ENCODE peak calls at places on chromosome 5, in ten cellular contexts. One of them, this sample, is unnamed.

GRCh38 chr5:96483878-96484277 is 50.8 kb upstream of the PCSK1 start:
- DNase-seq in IMR-90: peak
- DNase-seq in MCF 10A: peak
- DNase-seq in osteocyte: no peak
- DNase-seq in GM20000: peak
- DNase-seq in WTC11: peak
- DNase-seq in cardiac muscle cell: peak
- DNase-seq in Peyer's patch: no peak
- DNase-seq in chondrocyte: no peak
- DNase-seq in Caco-2: peak
- DNase-seq in this sample: peak

GRCh38 chr5:175710361-175710760 is 52.5 kb downstream of the HRH2 start:
- DNase-seq in GM20000: no peak
- DNase-seq in MCF 10A: no peak
- DNase-seq in IMR-90: no peak
- DNase-seq in cardiac muscle cell: no peak
- DNase-seq in osteocyte: no peak
- DNase-seq in Caco-2: peak
- DNase-seq in Peyer's patch: peak
- DNase-seq in chondrocyte: no peak
- DNase-seq in WTC11: peak
- DNase-seq in this sample: no peak

GRCh38 chr5:153704110-153704509 is 213.6 kb downstream of the GRIA1 start:
- DNase-seq in Caco-2: no peak
- DNase-seq in chondrocyte: no peak
- DNase-seq in Peyer's patch: no peak
- DNase-seq in GM20000: no peak
- DNase-seq in MCF 10A: no peak
- DNase-seq in osteocyte: no peak
- DNase-seq in IMR-90: no peak
- DNase-seq in WTC11: no peak
- DNase-seq in cardiac muscle cell: no peak
- DNase-seq in this sample: no peak

GRCh38 chr5:151125421-151125820 is 32.2 kb downstream of the ANXA6 start:
- DNase-seq in chondrocyte: no peak
- DNase-seq in WTC11: no peak
- DNase-seq in GM20000: peak
- DNase-seq in osteocyte: no peak
- DNase-seq in IMR-90: no peak
- DNase-seq in cardiac muscle cell: no peak
- DNase-seq in MCF 10A: no peak
- DNase-seq in Peyer's patch: no peak
- DNase-seq in Caco-2: no peak
- DNase-seq in this sample: no peak

GRCh38 chr5:68086857-68087256 is 128.7 kb upstream of the PIK3R1 start:
- DNase-seq in IMR-90: peak
- DNase-seq in osteocyte: no peak
- DNase-seq in chondrocyte: no peak
- DNase-seq in MCF 10A: no peak
- DNase-seq in Peyer's patch: no peak
- DNase-seq in Caco-2: no peak
- DNase-seq in WTC11: no peak
- DNase-seq in GM20000: no peak
- DNase-seq in cardiac muscle cell: peak
- DNase-seq in this sample: no peak

GRCh38 chr5:74042559-74043357 is 416.8 kb downstream of the ARHGEF28 start:
- DNase-seq in osteocyte: no peak
- DNase-seq in GM20000: no peak
- DNase-seq in IMR-90: peak
- DNase-seq in MCF 10A: peak
- DNase-seq in cardiac muscle cell: peak
- DNase-seq in chondrocyte: no peak
- DNase-seq in Peyer's patch: no peak
- DNase-seq in Caco-2: no peak
- DNase-seq in WTC11: no peak
- DNase-seq in this sample: no peak

GRCh38 chr5:149561848-149562247 is 10.6 kb upstream of the CSNK1A1 start:
- DNase-seq in cardiac muscle cell: peak
- DNase-seq in osteocyte: no peak
- DNase-seq in IMR-90: peak
- DNase-seq in MCF 10A: peak
- DNase-seq in Caco-2: no peak
- DNase-seq in Peyer's patch: no peak
- DNase-seq in chondrocyte: no peak
- DNase-seq in WTC11: no peak
- DNase-seq in GM20000: no peak
- DNase-seq in this sample: no peak

GRCh38 chr5:165138261-165138660 is 1632.8 kb downstream of the MAT2B start:
- DNase-seq in osteocyte: no peak
- DNase-seq in chondrocyte: no peak
- DNase-seq in Caco-2: no peak
- DNase-seq in MCF 10A: no peak
- DNase-seq in cardiac muscle cell: no peak
- DNase-seq in GM20000: no peak
- DNase-seq in IMR-90: no peak
- DNase-seq in WTC11: no peak
- DNase-seq in Peyer's patch: no peak
- DNase-seq in this sample: no peak

GRCh38 chr5:106880656-106881055 is 790.1 kb downstream of the EFNA5 start:
- DNase-seq in GM20000: no peak
- DNase-seq in osteocyte: no peak
- DNase-seq in chondrocyte: no peak
- DNase-seq in Peyer's patch: no peak
- DNase-seq in Caco-2: peak
- DNase-seq in MCF 10A: peak
- DNase-seq in IMR-90: no peak
- DNase-seq in cardiac muscle cell: no peak
- DNase-seq in WTC11: no peak
- DNase-seq in this sample: no peak

GRCh38 chr5:145903862-145904261 is 31.0 kb upstream of the GRXCR2 start:
- DNase-seq in osteocyte: no peak
- DNase-seq in IMR-90: peak
- DNase-seq in cardiac muscle cell: peak
- DNase-seq in Caco-2: no peak
- DNase-seq in Peyer's patch: no peak
- DNase-seq in WTC11: no peak
- DNase-seq in chondrocyte: no peak
- DNase-seq in MCF 10A: peak
- DNase-seq in GM20000: no peak
- DNase-seq in this sample: no peak

GRCh38 chr5:104045987-104046386 is 483.4 kb upstream of the NUDT12 start:
- DNase-seq in GM20000: no peak
- DNase-seq in osteocyte: no peak
- DNase-seq in Peyer's patch: no peak
- DNase-seq in IMR-90: no peak
- DNase-seq in WTC11: no peak
- DNase-seq in chondrocyte: no peak
- DNase-seq in cardiac muscle cell: no peak
- DNase-seq in Caco-2: no peak
- DNase-seq in MCF 10A: no peak
- DNase-seq in this sample: no peak

GRCh38 chr5:110045153-110045552 is 355.4 kb downstream of the MAN2A1 start:
- DNase-seq in IMR-90: no peak
- DNase-seq in chondrocyte: no peak
- DNase-seq in WTC11: no peak
- DNase-seq in MCF 10A: peak
- DNase-seq in cardiac muscle cell: peak
- DNase-seq in Peyer's patch: no peak
- DNase-seq in Caco-2: no peak
- DNase-seq in osteocyte: no peak
- DNase-seq in GM20000: no peak
- DNase-seq in this sample: no peak

GRCh38 chr5:9919306-9920030 is 289.3 kb upstream of the TAS2R1 start:
- DNase-seq in cardiac muscle cell: no peak
- DNase-seq in IMR-90: no peak
- DNase-seq in Caco-2: no peak
- DNase-seq in Peyer's patch: no peak
- DNase-seq in MCF 10A: no peak
- DNase-seq in WTC11: no peak
- DNase-seq in osteocyte: no peak
- DNase-seq in GM20000: no peak
- DNase-seq in chondrocyte: no peak
- DNase-seq in this sample: no peak

GRCh38 chr5:9927106-9927505 is 297.0 kb upstream of the TAS2R1 start:
- DNase-seq in cardiac muscle cell: peak
- DNase-seq in GM20000: no peak
- DNase-seq in osteocyte: no peak
- DNase-seq in Caco-2: no peak
- DNase-seq in WTC11: no peak
- DNase-seq in chondrocyte: no peak
- DNase-seq in IMR-90: peak
- DNase-seq in Peyer's patch: no peak
- DNase-seq in MCF 10A: no peak
- DNase-seq in this sample: no peak

GRCh38 chr5:9924614-9925013 is 294.5 kb upstream of the TAS2R1 start:
- DNase-seq in GM20000: no peak
- DNase-seq in Peyer's patch: no peak
- DNase-seq in cardiac muscle cell: peak
- DNase-seq in IMR-90: peak
- DNase-seq in MCF 10A: peak
- DNase-seq in osteocyte: no peak
- DNase-seq in Caco-2: no peak
- DNase-seq in WTC11: no peak
- DNase-seq in chondrocyte: no peak
- DNase-seq in this sample: no peak

GRCh38 chr5:9920696-9921095 is 290.5 kb upstream of the TAS2R1 start:
- DNase-seq in chondrocyte: no peak
- DNase-seq in MCF 10A: no peak
- DNase-seq in GM20000: no peak
- DNase-seq in Peyer's patch: no peak
- DNase-seq in cardiac muscle cell: no peak
- DNase-seq in osteocyte: no peak
- DNase-seq in WTC11: no peak
- DNase-seq in IMR-90: no peak
- DNase-seq in Caco-2: no peak
- DNase-seq in this sample: no peak

GRCh38 chr5:9922719-9923118 is 292.6 kb upstream of the TAS2R1 start:
- DNase-seq in Caco-2: no peak
- DNase-seq in chondrocyte: no peak
- DNase-seq in osteocyte: no peak
- DNase-seq in GM20000: no peak
- DNase-seq in Peyer's patch: no peak
- DNase-seq in IMR-90: no peak
- DNase-seq in MCF 10A: no peak
- DNase-seq in cardiac muscle cell: no peak
- DNase-seq in WTC11: no peak
- DNase-seq in this sample: no peak
- TF ChIP-seq CTCF in Caco-2: peak
- TF ChIP-seq CTCF in chondrocyte: peak
- TF ChIP-seq CTCF in osteocyte: peak
- TF ChIP-seq CTCF in GM20000: peak
- TF ChIP-seq CTCF in Peyer's patch: no peak
- TF ChIP-seq CTCF in IMR-90: no peak
- TF ChIP-seq CTCF in MCF 10A: peak
- TF ChIP-seq CTCF in cardiac muscle cell: peak
- TF ChIP-seq CTCF in WTC11: peak
- TF ChIP-seq CTCF in this sample: peak

DNA sequence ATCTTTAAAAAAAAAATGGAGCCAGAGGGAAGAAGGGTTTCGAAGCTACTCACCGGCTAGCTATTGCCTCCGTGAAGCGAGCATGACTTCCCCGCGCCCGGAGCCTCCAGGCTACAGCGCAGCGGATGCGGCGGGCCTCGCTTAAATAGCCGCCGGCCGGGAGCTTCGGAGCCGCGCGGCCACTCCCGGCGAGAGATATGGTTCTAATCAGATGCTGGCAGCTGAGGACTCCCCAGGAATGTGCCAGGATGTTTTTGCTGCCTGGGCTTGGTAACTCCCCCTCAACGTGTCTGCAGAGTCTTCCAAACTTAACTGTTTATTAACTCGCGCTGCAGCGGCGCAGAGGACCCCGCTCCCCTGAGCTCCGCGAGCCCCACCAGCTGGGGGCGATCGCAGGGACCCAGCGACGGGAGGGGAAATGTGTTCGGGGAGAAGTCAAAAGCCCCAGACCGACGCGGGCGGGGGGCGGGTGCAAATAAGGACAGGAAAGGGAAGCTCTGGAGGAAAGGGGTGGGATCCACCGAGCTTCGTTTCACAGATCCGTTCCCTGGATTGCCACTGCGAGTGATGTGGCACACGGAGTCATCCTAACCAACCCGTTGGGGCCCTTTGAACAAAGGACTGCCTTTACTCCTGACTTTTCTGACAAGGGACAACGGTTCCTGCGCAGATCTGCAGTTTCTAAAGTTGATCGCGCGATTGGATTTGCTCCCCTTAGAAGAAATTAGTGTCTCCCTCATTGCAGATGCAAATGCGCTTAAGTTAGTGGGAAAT is at the start of gene DAB2:
- DNase-seq in MCF 10A: peak
- DNase-seq in IMR-90: peak
- DNase-seq in Caco-2: peak
- DNase-seq in chondrocyte: peak
- DNase-seq in WTC11: peak
- DNase-seq in Peyer's patch: peak
- DNase-seq in cardiac muscle cell: peak
- DNase-seq in GM20000: peak
- DNase-seq in osteocyte: peak
- DNase-seq in this sample: peak
- TF ChIP-seq CTCF in MCF 10A: peak
- TF ChIP-seq CTCF in IMR-90: peak
- TF ChIP-seq CTCF in Caco-2: peak
- TF ChIP-seq CTCF in chondrocyte: peak
- TF ChIP-seq CTCF in WTC11: no peak
- TF ChIP-seq CTCF in Peyer's patch: peak
- TF ChIP-seq CTCF in cardiac muscle cell: peak
- TF ChIP-seq CTCF in GM20000: no peak
- TF ChIP-seq CTCF in osteocyte: peak
- TF ChIP-seq CTCF in this sample: peak

GRCh38 chr5:131533844-131534243 is 101.2 kb downstream of the RAPGEF6 start:
- DNase-seq in Peyer's patch: no peak
- DNase-seq in MCF 10A: no peak
- DNase-seq in cardiac muscle cell: no peak
- DNase-seq in GM20000: no peak
- DNase-seq in WTC11: no peak
- DNase-seq in Caco-2: no peak
- DNase-seq in chondrocyte: no peak
- DNase-seq in osteocyte: no peak
- DNase-seq in IMR-90: no peak
- DNase-seq in this sample: no peak
- TF ChIP-seq CTCF in Peyer's patch: peak
- TF ChIP-seq CTCF in MCF 10A: peak
- TF ChIP-seq CTCF in cardiac muscle cell: peak
- TF ChIP-seq CTCF in GM20000: no peak
- TF ChIP-seq CTCF in WTC11: no peak
- TF ChIP-seq CTCF in Caco-2: peak
- TF ChIP-seq CTCF in chondrocyte: peak
- TF ChIP-seq CTCF in osteocyte: peak
- TF ChIP-seq CTCF in IMR-90: no peak
- TF ChIP-seq CTCF in this sample: peak

DNA sequence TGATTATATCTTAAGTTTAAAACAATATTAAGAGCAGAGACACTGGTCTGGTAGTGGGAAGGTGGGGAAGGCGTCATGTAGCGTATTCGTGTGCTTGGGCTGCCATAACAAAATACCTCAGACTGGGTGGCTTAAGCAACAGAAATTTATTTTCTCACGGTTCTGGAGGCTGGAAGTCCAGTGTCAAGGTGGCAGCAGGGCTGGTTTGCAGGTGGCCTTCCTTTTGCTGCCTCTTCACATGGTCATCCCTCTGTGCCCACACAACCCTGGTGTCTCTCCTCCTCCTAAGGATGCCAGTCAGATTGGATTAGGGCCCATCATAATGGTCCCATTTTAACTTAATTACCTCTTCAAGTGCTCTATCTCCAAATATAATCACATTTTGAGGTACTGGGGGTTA is 9.6 kb downstream of the IL31RA start:
- DNase-seq in GM20000: no peak
- DNase-seq in osteocyte: no peak
- DNase-seq in WTC11: no peak
- DNase-seq in IMR-90: no peak
- DNase-seq in chondrocyte: no peak
- DNase-seq in MCF 10A: no peak
- DNase-seq in Caco-2: no peak
- DNase-seq in cardiac muscle cell: no peak
- DNase-seq in Peyer's patch: no peak
- DNase-seq in this sample: no peak
- TF ChIP-seq CTCF in GM20000: no peak
- TF ChIP-seq CTCF in osteocyte: no peak
- TF ChIP-seq CTCF in WTC11: no peak
- TF ChIP-seq CTCF in IMR-90: no peak
- TF ChIP-seq CTCF in chondrocyte: no peak
- TF ChIP-seq CTCF in MCF 10A: no peak
- TF ChIP-seq CTCF in Caco-2: no peak
- TF ChIP-seq CTCF in cardiac muscle cell: no peak
- TF ChIP-seq CTCF in Peyer's patch: no peak
- TF ChIP-seq CTCF in this sample: no peak

This sample was measured in progenitor cell of endocrine pancreas.